ENCODE peak calls at places on chromosomes 3 and 15, in six cellular contexts. F, D, Y, R, I and G are unnamed samples.

GRCh38 chr15:72365844-72366243 is 10.0 kb downstream of the HEXA start:
- ATAC-seq in Y (no peak), R (peak), F (no peak), D (peak), I (no peak), G (peak)

GRCh38 chr15:74816624-74817369 is 4.2 kb downstream of the LMAN1L start:
- ATAC-seq in R (no peak), Y (peak), F (no peak), D (no peak), I (peak), G (no peak)

GRCh38 chr3:14913926-14914776 is 33.2 kb upstream of the NR2C2 start:
- ATAC-seq in R (no peak), I (no peak), D (no peak), Y (no peak), F (peak), G (no peak)

GRCh38 chr3:47716656-47717055 is 65.0 kb downstream of the SMARCC1 start:
- ATAC-seq in Y (no peak), I (no peak), R (no peak), D (no peak), F (no peak), G (no peak)

GRCh38 chr15:39990706-39991105 is 48.3 kb downstream of the SRP14 start:
- ATAC-seq in Y (no peak), I (no peak), R (no peak), D (no peak), F (no peak), G (no peak)

GRCh38 chr3:119542168-119542767 is 17.1 kb downstream of the CD80 start:
- ATAC-seq in R (no peak), Y (no peak), I (no peak), F (no peak), D (no peak), G (no peak)

GRCh38 chr3:10232138-10232537 is 16.1 kb upstream of the TATDN2 start:
- ATAC-seq in I (no peak), D (no peak), F (no peak), Y (no peak), R (no peak), G (peak)

GRCh38 chr3:61725851-61726333 is 164.5 kb downstream of the PTPRG start:
- ATAC-seq in Y (no peak), F (peak), D (no peak), I (peak), R (no peak), G (no peak)

GRCh38 chr15:37847776-37848175 is 86.7 kb upstream of the TMCO5A start:
- ATAC-seq in D (no peak), R (no peak), F (no peak), Y (no peak), I (no peak), G (no peak)

GRCh38 chr3:176741648-176742047 is 455.6 kb downstream of the TBL1XR1 start:
- ATAC-seq in I (no peak), Y (no peak), R (no peak), D (no peak), F (no peak), G (no peak)

GRCh38 chr3:87309601-87310000 is 33.2 kb upstream of the POU1F1 start:
- ATAC-seq in Y (peak), I (no peak), R (no peak), F (no peak), D (no peak), G (no peak)

GRCh38 chr15:45083223-45083622 is 30.7 kb downstream of the DUOX2 start:
- ATAC-seq in R (no peak), Y (no peak), F (no peak), I (no peak), D (no peak), G (no peak)

GRCh38 chr15:77634266-77634962 is 1.7 kb upstream of the LINGO1 start:
- ATAC-seq in Y (peak), F (peak), I (peak), R (peak), D (no peak), G (peak)

GRCh38 chr3:132317229-132317948 is at the start of gene ACP3:
- ATAC-seq in F (peak), I (peak), D (no peak), R (no peak), Y (peak), G (peak)

GRCh38 chr3:177071496-177072156 is 125.7 kb downstream of the TBL1XR1 start:
- ATAC-seq in Y (no peak), F (no peak), D (no peak), I (no peak), R (no peak), G (no peak)

GRCh38 chr15:57950381-57950946 is 115.0 kb downstream of the ALDH1A2 start:
- ATAC-seq in I (no peak), F (no peak), R (no peak), D (no peak), Y (no peak), G (peak)

GRCh38 chr3:138136208-138136607 is 4.0 kb upstream of the A4GNT start:
- ATAC-seq in I (no peak), D (no peak), F (no peak), R (no peak), Y (no peak), G (no peak)

GRCh38 chr3:100600181-100601042 is 9.0 kb upstream of the ADGRG7 start:
- ATAC-seq in F (no peak), D (no peak), Y (no peak), I (no peak), R (no peak), G (peak)

GRCh38 chr15:23857028-23857641 is 170.0 kb upstream of the NDN start:
- ATAC-seq in F (peak), Y (peak), R (no peak), D (no peak), I (peak), G (peak)

GRCh38 chr15:29109762-29110161 is 159.9 kb downstream of the NSMCE3 start:
- ATAC-seq in D (no peak), I (no peak), R (no peak), F (no peak), Y (no peak), G (no peak)

GRCh38 chr3:10196389-10197052 is 31.8 kb downstream of the IRAK2 start:
- ATAC-seq in I (no peak), F (no peak), D (no peak), R (no peak), Y (peak), G (no peak)

GRCh38 chr15:31457631-31458526 is 131.2 kb downstream of the KLF13 start:
- ATAC-seq in Y (peak), F (peak), I (no peak), D (no peak), R (no peak), G (peak)